ENCODE peak calls at places on chromosomes 7 and 10, in six cellular contexts. O, V, P, F, N and K are unnamed samples.

GRCh38 chr10:62019013-62019684 is 117.7 kb downstream of the ARID5B start:
- DNase-seq in V (no peak), N (no peak), P (no peak), F (no peak), O (no peak), K (no peak)

GRCh38 chr7:128919241-128919640 is 8.7 kb upstream of the KCP start:
- DNase-seq in N (no peak), F (no peak), V (no peak), O (no peak), P (no peak), K (no peak)

GRCh38 chr7:131945313-131945831 is 388.9 kb upstream of the PODXL start:
- DNase-seq in V (no peak), F (peak; percentile 60), P (peak; percentile 48), O (peak; percentile 31), N (no peak), K (peak; percentile 62)

GRCh38 chr7:83532229-83532628 is 116.7 kb downstream of the SEMA3E start:
- DNase-seq in V (no peak), N (no peak), P (no peak), O (no peak), F (no peak), K (no peak)

GRCh38 chr7:99272476-99273045 is at the start of gene MYH16:
- DNase-seq in P (no peak), O (no peak), N (no peak), V (no peak), F (no peak), K (no peak)

GRCh38 chr10:22713853-22714523 is 390 bp downstream of the PIP4K2A start:
- DNase-seq in V (no peak), O (peak; percentile 52), P (peak; percentile 34), F (no peak), N (no peak), K (no peak)

GRCh38 chr7:16078076-16078952 is 343.0 kb downstream of the CRPPA start:
- DNase-seq in O (no peak), V (no peak), F (peak; percentile 31), N (peak; percentile 80), P (no peak), K (peak; percentile 62)

GRCh38 chr10:73898730-73899400 is 12.1 kb upstream of the PLAU start:
- DNase-seq in N (no peak), O (no peak), P (no peak), F (no peak), V (no peak), K (no peak)

GRCh38 chr10:23362879-23363787 is 18.5 kb upstream of the C10orf67 start:
- DNase-seq in P (peak; percentile 44), F (no peak), N (no peak), O (peak; percentile 45), V (no peak), K (no peak)

GRCh38 chr7:816751-817671 is 15.3 kb upstream of the SUN1 start:
- DNase-seq in O (peak; percentile 68), P (peak; percentile 73), F (peak; percentile 30), V (peak; percentile 16), N (no peak), K (peak; percentile 48)

GRCh38 chr10:26156019-26156418 is 60.6 kb upstream of the GAD2 start:
- DNase-seq in O (no peak), V (no peak), F (no peak), N (no peak), P (no peak), K (no peak)